ENCODE peak calls at places on chromosome 14, in nine cellular contexts. One of them, this sample, is unnamed. For H3K27me3 and H3K9me3, the result is how much of the 10 kb centered on the place peaks cover.

GRCh38 chr14:29227631-29228030 is 461.0 kb downstream of the FOXG1 start:
- DNase-seq in left ventricle myocardium inferior: no peak
- DNase-seq in uterus: no peak
- DNase-seq in CD8-positive, alpha-beta memory T cell: no peak
- DNase-seq in cardiac muscle cell: no peak
- DNase-seq in heart left ventricle: no peak
- DNase-seq in Peyer's patch: no peak
- DNase-seq in ovary: no peak
- DNase-seq in thoracic aorta: no peak
- DNase-seq in this sample: no peak

GRCh38 chr14:54182419-54183040 is 214.3 kb upstream of the CDKN3 start:
- DNase-seq in left ventricle myocardium inferior: no peak
- DNase-seq in uterus: no peak
- DNase-seq in CD8-positive, alpha-beta memory T cell: no peak
- DNase-seq in cardiac muscle cell: no peak
- DNase-seq in heart left ventricle: no peak
- DNase-seq in Peyer's patch: no peak
- DNase-seq in ovary: no peak
- DNase-seq in thoracic aorta: no peak
- DNase-seq in this sample: no peak

GRCh38 chr14:83184531-83184930 is 1650.9 kb upstream of the SEL1L start:
- DNase-seq in left ventricle myocardium inferior: no peak
- DNase-seq in uterus: no peak
- DNase-seq in CD8-positive, alpha-beta memory T cell: no peak
- DNase-seq in cardiac muscle cell: no peak
- DNase-seq in heart left ventricle: no peak
- DNase-seq in Peyer's patch: no peak
- DNase-seq in ovary: no peak
- DNase-seq in thoracic aorta: no peak
- DNase-seq in this sample: no peak

GRCh38 chr14:38217538-38217937 is 9.8 kb downstream of the SSTR1 start:
- DNase-seq in left ventricle myocardium inferior: no peak
- DNase-seq in uterus: no peak
- DNase-seq in CD8-positive, alpha-beta memory T cell: no peak
- DNase-seq in cardiac muscle cell: no peak
- DNase-seq in heart left ventricle: no peak
- DNase-seq in Peyer's patch: no peak
- DNase-seq in ovary: no peak
- DNase-seq in thoracic aorta: no peak
- DNase-seq in this sample: no peak

GRCh38 chr14:84857571-84857970 is 672.4 kb upstream of the FLRT2 start:
- DNase-seq in left ventricle myocardium inferior: no peak
- DNase-seq in uterus: no peak
- DNase-seq in CD8-positive, alpha-beta memory T cell: no peak
- DNase-seq in cardiac muscle cell: no peak
- DNase-seq in heart left ventricle: no peak
- DNase-seq in Peyer's patch: no peak
- DNase-seq in ovary: no peak
- DNase-seq in thoracic aorta: no peak
- DNase-seq in this sample: no peak

GRCh38 chr14:33914676-33915516 is 36.0 kb downstream of the EGLN3 start:
- DNase-seq in left ventricle myocardium inferior: no peak
- DNase-seq in uterus: no peak
- DNase-seq in CD8-positive, alpha-beta memory T cell: no peak
- DNase-seq in cardiac muscle cell: no peak
- DNase-seq in heart left ventricle: no peak
- DNase-seq in Peyer's patch: no peak
- DNase-seq in ovary: no peak
- DNase-seq in thoracic aorta: no peak
- DNase-seq in this sample: no peak

GRCh38 chr14:53610947-53611346 is 345.7 kb downstream of the BMP4 start:
- DNase-seq in left ventricle myocardium inferior: no peak
- DNase-seq in uterus: no peak
- DNase-seq in CD8-positive, alpha-beta memory T cell: no peak
- DNase-seq in cardiac muscle cell: no peak
- DNase-seq in heart left ventricle: no peak
- DNase-seq in Peyer's patch: no peak
- DNase-seq in ovary: no peak
- DNase-seq in thoracic aorta: no peak
- DNase-seq in this sample: no peak

GRCh38 chr14:73142216-73142615 is 5.9 kb downstream of the PSEN1 start:
- DNase-seq in left ventricle myocardium inferior: no peak
- DNase-seq in uterus: no peak
- DNase-seq in CD8-positive, alpha-beta memory T cell: no peak
- DNase-seq in cardiac muscle cell: no peak
- DNase-seq in heart left ventricle: no peak
- DNase-seq in Peyer's patch: no peak
- DNase-seq in ovary: no peak
- DNase-seq in thoracic aorta: no peak
- DNase-seq in this sample: no peak

GRCh38 chr14:55851961-55852360 is 266.2 kb upstream of the PELI2 start:
- DNase-seq in left ventricle myocardium inferior: peak
- DNase-seq in uterus: no peak
- DNase-seq in CD8-positive, alpha-beta memory T cell: no peak
- DNase-seq in cardiac muscle cell: no peak
- DNase-seq in heart left ventricle: peak
- DNase-seq in Peyer's patch: no peak
- DNase-seq in ovary: no peak
- DNase-seq in thoracic aorta: no peak
- DNase-seq in this sample: no peak

GRCh38 chr14:55849833-55850232 is 268.4 kb upstream of the PELI2 start:
- DNase-seq in left ventricle myocardium inferior: no peak
- DNase-seq in uterus: no peak
- DNase-seq in CD8-positive, alpha-beta memory T cell: no peak
- DNase-seq in cardiac muscle cell: peak
- DNase-seq in heart left ventricle: no peak
- DNase-seq in Peyer's patch: no peak
- DNase-seq in ovary: no peak
- DNase-seq in thoracic aorta: no peak
- DNase-seq in this sample: no peak

GRCh38 chr14:55850803-55851202 is 267.4 kb upstream of the PELI2 start:
- DNase-seq in left ventricle myocardium inferior: no peak
- DNase-seq in uterus: no peak
- DNase-seq in CD8-positive, alpha-beta memory T cell: no peak
- DNase-seq in cardiac muscle cell: no peak
- DNase-seq in heart left ventricle: no peak
- DNase-seq in Peyer's patch: peak
- DNase-seq in ovary: no peak
- DNase-seq in thoracic aorta: no peak
- DNase-seq in this sample: no peak

GRCh38 chr14:55848964-55849363 is 269.0 kb downstream of the KTN1 start:
- DNase-seq in left ventricle myocardium inferior: no peak
- DNase-seq in uterus: no peak
- DNase-seq in CD8-positive, alpha-beta memory T cell: no peak
- DNase-seq in cardiac muscle cell: no peak
- DNase-seq in heart left ventricle: no peak
- DNase-seq in Peyer's patch: no peak
- DNase-seq in ovary: no peak
- DNase-seq in thoracic aorta: no peak
- DNase-seq in this sample: no peak

DNA sequence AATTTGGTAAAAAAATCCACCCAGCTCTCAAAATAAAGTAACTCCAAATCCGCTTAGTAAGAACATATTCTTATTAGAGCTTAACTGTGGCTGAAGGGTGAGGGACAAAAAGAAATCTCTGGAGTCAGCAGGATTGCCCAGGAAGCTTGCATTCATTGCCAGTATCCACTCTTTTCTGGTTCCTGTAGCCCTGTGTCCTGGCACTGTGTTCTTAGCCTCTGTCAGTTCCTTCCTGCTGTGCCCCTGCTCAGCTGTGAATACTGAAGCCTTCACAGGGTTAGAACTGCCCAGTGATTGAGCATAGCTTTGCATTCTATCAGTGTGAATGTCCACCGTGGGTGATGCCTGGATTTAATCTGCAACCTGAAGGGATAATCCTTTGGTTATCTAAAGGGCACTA is 266.9 kb upstream of the PELI2 start:
- DNase-seq in left ventricle myocardium inferior: no peak
- DNase-seq in uterus: no peak
- DNase-seq in CD8-positive, alpha-beta memory T cell: no peak
- DNase-seq in cardiac muscle cell: no peak
- DNase-seq in heart left ventricle: no peak
- DNase-seq in Peyer's patch: no peak
- DNase-seq in ovary: no peak
- DNase-seq in thoracic aorta: no peak
- DNase-seq in this sample: no peak
- H3K27ac ChIP-seq in left ventricle myocardium inferior: no peak
- H3K27ac ChIP-seq in uterus: no peak
- H3K27ac ChIP-seq in CD8-positive, alpha-beta memory T cell: no peak
- H3K27ac ChIP-seq in cardiac muscle cell: no peak
- H3K27ac ChIP-seq in heart left ventricle: no peak
- H3K27ac ChIP-seq in Peyer's patch: no peak
- H3K27ac ChIP-seq in ovary: no peak
- H3K27ac ChIP-seq in thoracic aorta: no peak
- H3K27ac ChIP-seq in this sample: no peak

GRCh38 chr14:99744873-99745224 is 48.4 kb upstream of the EML1 start:
- DNase-seq in left ventricle myocardium inferior: no peak
- DNase-seq in uterus: no peak
- DNase-seq in CD8-positive, alpha-beta memory T cell: no peak
- DNase-seq in cardiac muscle cell: no peak
- DNase-seq in heart left ventricle: no peak
- DNase-seq in Peyer's patch: no peak
- DNase-seq in ovary: no peak
- DNase-seq in thoracic aorta: no peak
- DNase-seq in this sample: no peak
- H3K27me3 ChIP-seq in left ventricle myocardium inferior: under half
- H3K27me3 ChIP-seq in uterus: under half
- H3K27me3 ChIP-seq in CD8-positive, alpha-beta memory T cell: under half
- H3K27me3 ChIP-seq in cardiac muscle cell: half or more
- H3K27me3 ChIP-seq in heart left ventricle: under half
- H3K27me3 ChIP-seq in Peyer's patch: under half
- H3K27me3 ChIP-seq in ovary: under half
- H3K27me3 ChIP-seq in thoracic aorta: under half
- H3K27me3 ChIP-seq in this sample: under half

DNA sequence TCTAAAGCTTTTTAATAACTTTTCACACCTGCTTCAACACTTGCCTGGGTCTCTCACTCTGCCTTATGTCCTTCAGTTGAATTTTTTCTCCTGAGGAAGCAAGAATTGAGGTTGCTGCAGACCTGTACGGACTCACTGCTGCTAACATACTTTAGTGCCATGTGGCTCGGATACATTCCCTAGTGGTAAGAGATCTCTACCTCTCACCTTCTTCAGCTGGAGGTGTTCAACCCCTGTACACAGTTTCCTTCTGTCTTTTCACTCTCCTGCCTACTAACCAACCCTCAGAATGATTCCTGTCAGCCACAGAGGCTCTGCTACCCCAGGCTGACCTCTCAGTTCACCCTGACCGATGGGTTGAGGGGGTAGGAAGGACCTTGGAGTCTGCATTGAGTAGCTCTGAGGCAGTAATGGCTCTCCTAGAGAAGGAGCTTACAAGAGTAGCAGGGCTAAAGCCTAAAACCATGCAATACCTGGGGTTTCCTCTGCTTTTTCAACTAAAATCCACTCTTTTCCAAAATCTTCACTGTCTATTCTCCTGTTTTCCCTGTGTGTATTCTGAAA is 14.2 kb upstream of the DHRS2 start:
- DNase-seq in left ventricle myocardium inferior: no peak
- DNase-seq in uterus: no peak
- DNase-seq in CD8-positive, alpha-beta memory T cell: no peak
- DNase-seq in cardiac muscle cell: no peak
- DNase-seq in heart left ventricle: no peak
- DNase-seq in Peyer's patch: no peak
- DNase-seq in ovary: no peak
- DNase-seq in thoracic aorta: no peak
- DNase-seq in this sample: no peak
- H3K9me3 ChIP-seq in left ventricle myocardium inferior: under half
- H3K9me3 ChIP-seq in uterus: under half
- H3K9me3 ChIP-seq in CD8-positive, alpha-beta memory T cell: under half
- H3K9me3 ChIP-seq in cardiac muscle cell: under half
- H3K9me3 ChIP-seq in heart left ventricle: under half
- H3K9me3 ChIP-seq in Peyer's patch: under half
- H3K9me3 ChIP-seq in ovary: under half
- H3K9me3 ChIP-seq in thoracic aorta: under half
- H3K9me3 ChIP-seq in this sample: under half

DNA sequence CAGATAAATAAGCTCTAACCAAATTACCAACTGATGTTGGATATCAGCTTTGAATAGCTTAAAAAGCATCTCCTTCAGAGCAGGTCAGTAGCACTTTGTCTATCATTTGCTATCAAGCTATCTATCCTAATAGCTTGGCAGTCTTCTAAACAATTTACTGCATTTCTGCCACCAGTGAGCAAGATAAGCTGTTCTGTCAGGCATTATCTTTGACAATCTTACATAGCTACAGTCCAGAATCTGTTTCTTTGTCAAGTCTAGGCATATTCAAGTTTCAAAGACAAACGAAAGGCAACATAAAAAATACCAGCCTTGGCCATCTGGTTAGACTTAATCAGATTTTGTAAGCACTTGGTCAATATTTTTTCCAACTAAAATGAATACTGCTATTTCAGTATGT is 5.6 kb downstream of the ARMH4 start:
- DNase-seq in left ventricle myocardium inferior: no peak
- DNase-seq in uterus: no peak
- DNase-seq in CD8-positive, alpha-beta memory T cell: no peak
- DNase-seq in cardiac muscle cell: no peak
- DNase-seq in heart left ventricle: no peak
- DNase-seq in Peyer's patch: no peak
- DNase-seq in ovary: no peak
- DNase-seq in thoracic aorta: no peak
- DNase-seq in this sample: no peak
- H3K27ac ChIP-seq in left ventricle myocardium inferior: no peak
- H3K27ac ChIP-seq in uterus: no peak
- H3K27ac ChIP-seq in CD8-positive, alpha-beta memory T cell: no peak
- H3K27ac ChIP-seq in cardiac muscle cell: no peak
- H3K27ac ChIP-seq in heart left ventricle: no peak
- H3K27ac ChIP-seq in Peyer's patch: no peak
- H3K27ac ChIP-seq in ovary: no peak
- H3K27ac ChIP-seq in thoracic aorta: no peak
- H3K27ac ChIP-seq in this sample: no peak

GRCh38 chr14:93537962-93538361 is 107.2 kb downstream of the UNC79 start:
- DNase-seq in left ventricle myocardium inferior: no peak
- DNase-seq in uterus: no peak
- DNase-seq in CD8-positive, alpha-beta memory T cell: no peak
- DNase-seq in cardiac muscle cell: no peak
- DNase-seq in heart left ventricle: no peak
- DNase-seq in Peyer's patch: no peak
- DNase-seq in ovary: no peak
- DNase-seq in thoracic aorta: no peak
- DNase-seq in this sample: no peak
- H3K27me3 ChIP-seq in left ventricle myocardium inferior: under half
- H3K27me3 ChIP-seq in uterus: under half
- H3K27me3 ChIP-seq in CD8-positive, alpha-beta memory T cell: under half
- H3K27me3 ChIP-seq in cardiac muscle cell: under half
- H3K27me3 ChIP-seq in heart left ventricle: under half
- H3K27me3 ChIP-seq in Peyer's patch: under half
- H3K27me3 ChIP-seq in ovary: under half
- H3K27me3 ChIP-seq in thoracic aorta: under half
- H3K27me3 ChIP-seq in this sample: under half